ENCODE peak calls at places on chromosomes 3 and 15, in ten cellular contexts. I is Right ventricle myocardium superior; C is AG04450; U is T-helper 17 cell; S is lung; A is T1000; D is activated CD4-positive, alpha-beta T cell treated with anti-CD3 and anti-CD28 coated beads for 36 hours; X is A549; P is AG20443; G is A172. F is an unnamed sample.

GRCh38 chr3:43948013-43948412 is 257.3 kb downstream of the ABHD5 start:
- DNase-seq in I (no peak), C (no peak), U (no peak), S (no peak), A (no peak), D (no peak), X (no peak), P (no peak), G (no peak), F (no peak)

GRCh38 chr3:126057547-126057819 is 26.4 kb downstream of the SLC41A3 start:
- DNase-seq in I (no peak), C (no peak), U (no peak), S (no peak), A (no peak), D (no peak), X (no peak), P (no peak), G (no peak), F (no peak)

GRCh38 chr3:142046320-142047020 is 102.9 kb downstream of the TFDP2 start:
- DNase-seq in I (no peak), C (no peak), U (no peak), S (no peak), A (no peak), D (no peak), X (no peak), P (no peak), G (no peak), F (no peak)

GRCh38 chr15:54014067-54014466 is 35.8 kb downstream of the UNC13C start:
- DNase-seq in I (no peak), C (no peak), U (no peak), S (no peak), A (no peak), D (no peak), X (no peak), P (no peak), G (no peak), F (no peak)

GRCh38 chr3:113867506-113867905 is 28.9 kb downstream of the GRAMD1C start:
- DNase-seq in I (no peak), C (peak), U (no peak), S (no peak), A (no peak), D (no peak), X (no peak), P (peak), G (peak), F (peak)

GRCh38 chr15:43516801-43517353 is 531 bp upstream of the MAP1A start:
- DNase-seq in I (no peak), C (no peak), U (no peak), S (no peak), A (no peak), D (no peak), X (no peak), P (peak), G (peak), F (peak)

GRCh38 chr3:20066848-20067617 is 26.8 kb downstream of the KAT2B start:
- DNase-seq in I (peak), C (no peak), U (no peak), S (no peak), A (peak), D (no peak), X (no peak), P (peak), G (no peak), F (no peak)

GRCh38 chr3:30495172-30496124 is 111.0 kb upstream of the TGFBR2 start:
- DNase-seq in I (no peak), C (no peak), U (no peak), S (no peak), A (no peak), D (no peak), X (no peak), P (no peak), G (no peak), F (no peak)

GRCh38 chr3:107285197-107285596 is 92.0 kb upstream of the CCDC54 start:
- DNase-seq in I (no peak), C (no peak), U (no peak), S (no peak), A (no peak), D (no peak), X (no peak), P (peak), G (no peak), F (no peak)

GRCh38 chr3:23567917-23568316 is 237.8 kb upstream of the UBE2E1 start:
- DNase-seq in I (no peak), C (peak), U (no peak), S (no peak), A (no peak), D (no peak), X (no peak), P (peak), G (peak), F (peak)

GRCh38 chr15:68370768-68371151 is 61.2 kb downstream of the ITGA11 start:
- DNase-seq in I (no peak), C (no peak), U (no peak), S (no peak), A (no peak), D (no peak), X (no peak), P (no peak), G (no peak), F (no peak)

GRCh38 chr3:23738946-23739345 is 66.8 kb upstream of the UBE2E1 start:
- DNase-seq in I (no peak), C (no peak), U (no peak), S (no peak), A (no peak), D (no peak), X (no peak), P (no peak), G (peak), F (no peak)

GRCh38 chr3:182904164-182904563 is 76.2 kb downstream of the DCUN1D1 start:
- DNase-seq in I (no peak), C (no peak), U (no peak), S (no peak), A (no peak), D (no peak), X (no peak), P (no peak), G (no peak), F (no peak)

GRCh38 chr3:133294253-133294652 is 105.6 kb upstream of the BFSP2 start:
- DNase-seq in I (no peak), C (no peak), U (no peak), S (no peak), A (no peak), D (no peak), X (no peak), P (no peak), G (no peak), F (no peak)

GRCh38 chr3:46102059-46102779 is 74.9 kb upstream of the XCR1 start:
- DNase-seq in I (no peak), C (no peak), U (no peak), S (no peak), A (no peak), D (no peak), X (no peak), P (no peak), G (no peak), F (no peak)

GRCh38 chr3:169082076-169082475 is 581.4 kb downstream of the MECOM start:
- DNase-seq in I (no peak), C (no peak), U (no peak), S (no peak), A (no peak), D (no peak), X (no peak), P (no peak), G (no peak), F (no peak)

GRCh38 chr3:189988322-189988721 is 132.4 kb downstream of the P3H2 start:
- DNase-seq in I (no peak), C (no peak), U (no peak), S (no peak), A (no peak), D (no peak), X (no peak), P (no peak), G (no peak), F (no peak)

GRCh38 chr3:10957976-10958749 is 34.4 kb upstream of the SLC6A1 start:
- DNase-seq in I (peak), C (no peak), U (no peak), S (peak), A (no peak), D (no peak), X (no peak), P (no peak), G (peak), F (no peak)

GRCh38 chr15:80058851-80059785 is at the start of gene ZFAND6:
- DNase-seq in I (peak), C (peak), U (peak), S (peak), A (peak), D (peak), X (peak), P (peak), G (peak), F (peak)

GRCh38 chr15:42282344-42282743 is 9.1 kb upstream of the TMEM87A start:
- DNase-seq in I (no peak), C (no peak), U (no peak), S (no peak), A (no peak), D (no peak), X (no peak), P (no peak), G (no peak), F (no peak)

GRCh38 chr15:96365781-96366525 is 35.5 kb downstream of the NR2F2 start:
- DNase-seq in I (no peak), C (no peak), U (no peak), S (no peak), A (no peak), D (no peak), X (no peak), P (no peak), G (no peak), F (no peak)

GRCh38 chr15:51802593-51802992 is 26.9 kb upstream of the TMOD3 start:
- DNase-seq in I (no peak), C (no peak), U (no peak), S (no peak), A (no peak), D (no peak), X (no peak), P (no peak), G (no peak), F (no peak)

GRCh38 chr3:30689202-30689641 is 82.8 kb downstream of the TGFBR2 start:
- DNase-seq in I (peak), C (no peak), U (no peak), S (no peak), A (peak), D (no peak), X (peak), P (peak), G (peak), F (peak)